ENCODE peak calls at places on chromosomes 3 and 15, in six cellular contexts. C is stimulated activated CD8-positive, alpha-beta memory T cell treated with anti-CD3 and anti-CD28 coated beads, Interleukin-15, amount 100 ng/mL, for 24 hours; K is stimulated activated naive B cell treated with anti-CD40 and anti-IgM and Interleukin-4, amounts not matched to agents 10 μg/mL and 1 μg/mL and 100 μg/mL, for 72 hours; X is fibroblast of mammary gland; I is stimulated activated CD4-positive, alpha-beta T cell treated with anti-CD3 and anti-CD28 coated beads, Interleukin-12 subunit alpha, Interleukin-12 subunit beta, amount 100 ng/mL, for 4 hours; A is EH. L is an unnamed sample.

GRCh38 chr3:184465883-184466412 is 86.1 kb downstream of the CHRD start:
- DNase-seq in C (no peak), K (no peak), X (no peak), I (no peak), A (no peak), L (no peak)

GRCh38 chr3:138219255-138219654 is 32.2 kb downstream of the ARMC8 start:
- DNase-seq in C (no peak), K (no peak), X (peak), I (no peak), A (no peak), L (no peak)

GRCh38 chr3:124935794-124936542 is 1.4 kb upstream of the MUC13 start:
- DNase-seq in C (no peak), K (no peak), X (no peak), I (no peak), A (no peak), L (no peak)

GRCh38 chr3:171543759-171544284 is 83.6 kb upstream of the TNIK start:
- DNase-seq in C (no peak), K (no peak), X (no peak), I (no peak), A (no peak), L (no peak)

GRCh38 chr15:56886450-56886856 is 32.0 kb upstream of the TCF12 start:
- DNase-seq in C (no peak), K (peak), X (no peak), I (no peak), A (no peak), L (no peak)

GRCh38 chr3:144241381-144241780 is 269.8 kb downstream of the DIPK2A start:
- DNase-seq in C (no peak), K (no peak), X (no peak), I (no peak), A (no peak), L (no peak)

GRCh38 chr3:108410531-108410984 is 99.8 kb downstream of the MYH15 start:
- DNase-seq in C (no peak), K (no peak), X (no peak), I (no peak), A (no peak), L (no peak)

GRCh38 chr3:68892297-68892696 is 40.0 kb downstream of the TAFA4 start:
- DNase-seq in C (no peak), K (no peak), X (no peak), I (no peak), A (no peak), L (no peak)

GRCh38 chr15:78216276-78217229 is 17.8 kb downstream of the ACSBG1 start:
- DNase-seq in C (no peak), K (no peak), X (peak), I (no peak), A (peak), L (no peak)

GRCh38 chr3:194308635-194309213 is 42.4 kb downstream of the CPN2 start:
- DNase-seq in C (no peak), K (no peak), X (no peak), I (no peak), A (no peak), L (no peak)

GRCh38 chr3:70658779-70659310 is 346.4 kb upstream of the MDFIC2 start:
- DNase-seq in C (no peak), K (no peak), X (no peak), I (no peak), A (no peak), L (no peak)

GRCh38 chr3:194740859-194741486 is 55.3 kb downstream of the FAM43A start:
- DNase-seq in C (no peak), K (no peak), X (peak), I (no peak), A (peak), L (no peak)

GRCh38 chr3:157180262-157180661 is 20.3 kb upstream of the CCNL1 start:
- DNase-seq in C (no peak), K (no peak), X (no peak), I (no peak), A (no peak), L (no peak)

L was measured in activated T-cell treated with anti-CD3 and anti-CD28 coated beads for 48 hours.